ENCODE peak calls at places on chromosomes 1 and 21, in six cellular contexts. K is fibroblast of lung, S is AG04450, L is AG09309, D is lower lobe of right lung, Y is neural crest cell. J is an unnamed sample.

GRCh38 chr1:209756608-209757445 is 974 bp downstream of the TRAF3IP3 start:
- DNase-seq in K (no peak), S (no peak), L (no peak), D (peak; percentile 58), Y (no peak), J (no peak)

GRCh38 chr1:205369621-205370230 is 13.0 kb upstream of the KLHDC8A start:
- DNase-seq in K (peak; percentile 47), S (no peak), L (no peak), D (no peak), Y (no peak), J (no peak)

GRCh38 chr1:153849487-153850185 is 73.1 kb downstream of the GATAD2B start:
- DNase-seq in K (no peak), S (no peak), L (no peak), D (no peak), Y (no peak), J (no peak)

GRCh38 chr1:206575165-206575893 is 36.9 kb downstream of the EIF2D start:
- DNase-seq in K (peak; percentile 82), S (peak; percentile 73), L (peak; percentile 51), D (peak; percentile 63), Y (no peak), J (no peak)

GRCh38 chr1:178055093-178055492 is 38.8 kb upstream of the RASAL2 start:
- DNase-seq in K (no peak), S (no peak), L (no peak), D (peak; percentile 72), Y (peak; percentile 14), J (no peak)

GRCh38 chr1:194280463-194280862 is 1094.0 kb upstream of the B3GALT2 start:
- DNase-seq in K (no peak), S (no peak), L (no peak), D (no peak), Y (no peak), J (no peak)

GRCh38 chr1:109815809-109816791 is 52.4 kb upstream of the EPS8L3 start:
- DNase-seq in K (peak; percentile 41), S (no peak), L (no peak), D (no peak), Y (no peak), J (no peak)

GRCh38 chr1:244807138-244807537 is 28.3 kb upstream of the COX20 start:
- DNase-seq in K (no peak), S (no peak), L (no peak), D (no peak), Y (no peak), J (no peak)

GRCh38 chr21:45855248-45855801 is 126.2 kb upstream of the COL6A1 start:
- DNase-seq in K (no peak), S (no peak), L (no peak), D (no peak), Y (no peak), J (no peak)

GRCh38 chr1:226095286-226095685 is 32.8 kb downstream of the H3-3A start:
- DNase-seq in K (no peak), S (no peak), L (no peak), D (no peak), Y (no peak), J (no peak)

GRCh38 chr21:35035581-35035980 is 13.5 kb downstream of the RUNX1 start:
- DNase-seq in K (no peak), S (no peak), L (no peak), D (no peak), Y (no peak), J (no peak)

GRCh38 chr1:109283748-109284600 is 1.0 kb upstream of the PSRC1 start:
- DNase-seq in K (peak; percentile 45), S (no peak), L (no peak), D (no peak), Y (no peak), J (no peak)

GRCh38 chr1:103788377-103788776 is 38.7 kb downstream of the AMY1C start:
- DNase-seq in K (peak; percentile 1), S (no peak), L (no peak), D (no peak), Y (no peak), J (no peak)

GRCh38 chr1:28195780-28196179 is 19.3 kb upstream of the PTAFR start:
- DNase-seq in K (no peak), S (no peak), L (no peak), D (no peak), Y (no peak), J (no peak)

GRCh38 chr21:18602711-18603110 is 199.1 kb upstream of the TMPRSS15 start:
- DNase-seq in K (no peak), S (no peak), L (no peak), D (no peak), Y (no peak), J (no peak)

GRCh38 chr1:204326891-204327290 is 32.8 kb downstream of the PLEKHA6 start:
- DNase-seq in K (no peak), S (no peak), L (no peak), D (no peak), Y (no peak), J (no peak)
- TF ChIP-seq CTCF in K (no peak), S (no peak), L (no peak), D (no peak), Y (no peak), J (no peak)

GRCh38 chr1:1407101-1407956 is at the start of gene MRPL20:
- DNase-seq in K (peak; percentile 86), S (peak; percentile 63), L (peak; percentile 34), D (peak; percentile 97), Y (peak; percentile 89), J (peak; percentile 94)
- TF ChIP-seq CTCF in K (no peak), S (no peak), L (peak; percentile 1), D (no peak), Y (peak; percentile 33), J (no peak)

GRCh38 chr1:6447818-6448748 is 17.9 kb downstream of the TNFRSF25 start:
- DNase-seq in K (no peak), S (no peak), L (no peak), D (no peak), Y (no peak), J (no peak)
- TF ChIP-seq CTCF in K (no peak), S (peak; percentile 3), L (no peak), D (no peak), Y (peak; percentile 22), J (no peak)

DNA sequence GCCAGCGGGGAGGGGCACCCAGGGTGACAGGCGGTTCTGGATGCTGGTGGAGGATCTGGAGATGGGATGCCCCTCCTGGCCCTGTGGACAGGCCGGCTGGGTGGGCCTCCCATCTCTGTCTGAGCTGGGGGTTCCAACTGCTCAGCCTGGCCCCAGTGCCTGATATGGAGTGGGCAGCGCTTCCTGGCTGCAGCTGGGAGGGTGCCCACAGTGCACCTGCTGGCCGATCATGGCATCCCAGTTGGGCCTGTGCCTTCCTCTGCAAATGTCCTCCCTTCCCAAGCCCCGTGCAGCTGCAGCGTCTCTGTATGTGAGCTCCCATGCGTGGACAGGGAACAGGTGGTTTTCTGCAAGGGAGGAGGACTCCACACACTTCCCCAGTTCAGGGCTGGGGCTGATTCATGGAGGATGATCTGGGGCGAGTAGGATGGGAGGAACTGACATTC is 2.1 kb downstream of the PFKL start:
- DNase-seq in K (no peak), S (no peak), L (no peak), D (no peak), Y (no peak), J (no peak)
- TF ChIP-seq CTCF in K (no peak), S (no peak), L (no peak), D (no peak), Y (no peak), J (no peak)

GRCh38 chr1:60170709-60171108 is 97.1 kb upstream of the C1orf87 start:
- DNase-seq in K (no peak), S (no peak), L (no peak), D (no peak), Y (no peak), J (no peak)
- TF ChIP-seq CTCF in K (peak; percentile 27), S (no peak), L (no peak), D (no peak), Y (peak; percentile 30), J (no peak)

GRCh38 chr1:48215222-48215621 is 7.3 kb upstream of the SLC5A9 start:
- DNase-seq in K (no peak), S (no peak), L (no peak), D (no peak), Y (no peak), J (no peak)
- TF ChIP-seq CTCF in K (no peak), S (no peak), L (no peak), D (no peak), Y (no peak), J (no peak)

DNA sequence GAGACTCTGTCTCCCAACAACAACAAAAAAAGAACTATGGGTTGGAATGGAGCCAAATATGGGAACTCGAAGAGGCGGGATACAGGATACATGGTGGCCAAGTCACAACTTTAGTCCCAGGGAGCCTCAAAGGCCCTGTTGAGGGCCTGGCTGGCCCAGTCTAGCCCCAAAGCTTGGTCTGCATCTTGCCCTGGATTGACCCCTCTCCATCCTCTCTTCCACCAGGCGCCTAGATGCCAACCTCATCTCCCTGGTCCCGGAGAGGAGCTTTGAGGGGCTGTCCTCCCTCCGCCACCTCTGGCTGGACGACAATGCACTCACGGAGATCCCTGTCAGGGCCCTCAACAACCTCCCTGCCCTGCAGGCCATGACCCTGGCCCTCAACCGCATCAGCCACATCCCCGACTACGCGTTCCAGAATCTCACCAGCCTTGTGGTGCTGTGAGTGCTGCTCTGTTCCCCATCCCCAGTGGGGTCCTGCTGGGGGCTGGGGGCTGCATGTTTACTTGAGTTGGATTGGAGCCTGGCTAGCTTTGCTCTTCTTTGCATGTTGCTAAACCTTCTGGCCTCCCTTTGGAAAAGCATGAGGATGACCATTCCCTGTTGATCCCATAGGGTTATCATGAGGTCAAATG is 65.5 kb downstream of the UBE2T start:
- DNase-seq in K (no peak), S (no peak), L (no peak), D (no peak), Y (no peak), J (no peak)
- TF ChIP-seq CTCF in K (no peak), S (no peak), L (no peak), D (no peak), Y (no peak), J (no peak)

DNA sequence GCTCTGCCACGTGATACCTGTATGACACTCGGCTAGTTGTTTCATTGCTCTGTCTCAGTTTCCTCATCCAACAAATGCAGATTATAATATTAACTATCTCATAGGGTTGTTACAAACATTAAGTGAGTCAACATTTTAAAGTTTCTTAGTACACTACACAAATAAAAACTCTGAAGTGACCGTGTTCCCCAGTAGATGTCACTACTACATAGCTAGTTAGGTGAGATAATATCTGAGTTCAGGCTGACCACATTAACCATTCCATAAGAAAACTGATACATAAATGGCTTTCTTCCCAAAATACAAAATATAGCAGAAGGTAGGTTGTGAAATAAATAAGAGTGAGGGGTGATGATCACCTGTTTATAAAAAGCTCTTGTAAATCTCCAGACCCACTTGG is 214.1 kb downstream of the NUF2 start:
- DNase-seq in K (peak; percentile 19), S (no peak), L (peak; percentile 8), D (no peak), Y (no peak), J (no peak)
- TF ChIP-seq CTCF in K (no peak), S (peak; percentile 12), L (peak; percentile 38), D (no peak), Y (peak; percentile 69), J (no peak)

J was measured in natural killer cell.